ENCODE peak calls at places on chromosomes 7 and 10, in nine cellular contexts. R is CD4-positive, alpha-beta T cell; T is GM23338; B is breast epithelium; O is kidney; U is body of pancreas; N is activated B cell treated with CpG ODN at 0.5 μM for 24 hours; I is epithelial cell of esophagus; Q is cardiac muscle cell. M is an unnamed sample.

GRCh38 chr7:128783143-128783799 is 7.7 kb upstream of the OPN1SW start:
- DNase-seq in R (no peak), T (peak), B (no peak), O (peak), U (peak), N (no peak), I (peak), Q (peak), M (no peak)

GRCh38 chr7:127287133-127287532 is 34.4 kb upstream of the GRM8 start:
- DNase-seq in R (no peak), T (peak), B (no peak), O (no peak), U (no peak), N (no peak), I (peak), Q (no peak), M (no peak)

GRCh38 chr7:155344618-155345433 is 47.1 kb downstream of the INSIG1 start:
- DNase-seq in R (peak), T (peak), B (peak), O (peak), U (peak), N (peak), I (peak), Q (peak), M (peak)

GRCh38 chr10:102408728-102409603 is 9.6 kb downstream of the PSD start:
- DNase-seq in R (peak), T (peak), B (no peak), O (peak), U (peak), N (peak), I (no peak), Q (peak), M (no peak)

GRCh38 chr10:17633353-17633752 is 10.6 kb upstream of the STAM start:
- DNase-seq in R (no peak), T (no peak), B (no peak), O (no peak), U (no peak), N (no peak), I (no peak), Q (no peak), M (no peak)

GRCh38 chr7:150631866-150632864 is at the start of gene GIMAP6:
- DNase-seq in R (peak), T (no peak), B (no peak), O (no peak), U (no peak), N (no peak), I (no peak), Q (no peak), M (no peak)

GRCh38 chr7:83148776-83149175 is 13.9 kb downstream of the PCLO start:
- DNase-seq in R (no peak), T (no peak), B (no peak), O (no peak), U (no peak), N (no peak), I (peak), Q (no peak), M (no peak)

GRCh38 chr10:2928219-2928840 is 139.0 kb upstream of the PFKP start:
- DNase-seq in R (no peak), T (peak), B (peak), O (no peak), U (peak), N (peak), I (peak), Q (peak), M (peak)

GRCh38 chr7:157694389-157694665 is 357.5 kb downstream of the DNAJB6 start:
- DNase-seq in R (no peak), T (no peak), B (no peak), O (no peak), U (no peak), N (no peak), I (no peak), Q (no peak), M (no peak)

GRCh38 chr10:91742189-91742588 is 56.0 kb upstream of the TNKS2 start:
- DNase-seq in R (no peak), T (no peak), B (no peak), O (no peak), U (no peak), N (no peak), I (no peak), Q (no peak), M (no peak)

GRCh38 chr10:91740353-91740924 is 57.8 kb upstream of the TNKS2 start:
- DNase-seq in R (no peak), T (no peak), B (no peak), O (peak), U (no peak), N (no peak), I (no peak), Q (no peak), M (no peak)

GRCh38 chr10:91743460-91743859 is 54.8 kb upstream of the TNKS2 start:
- DNase-seq in R (no peak), T (no peak), B (no peak), O (no peak), U (no peak), N (no peak), I (peak), Q (no peak), M (no peak)

DNA sequence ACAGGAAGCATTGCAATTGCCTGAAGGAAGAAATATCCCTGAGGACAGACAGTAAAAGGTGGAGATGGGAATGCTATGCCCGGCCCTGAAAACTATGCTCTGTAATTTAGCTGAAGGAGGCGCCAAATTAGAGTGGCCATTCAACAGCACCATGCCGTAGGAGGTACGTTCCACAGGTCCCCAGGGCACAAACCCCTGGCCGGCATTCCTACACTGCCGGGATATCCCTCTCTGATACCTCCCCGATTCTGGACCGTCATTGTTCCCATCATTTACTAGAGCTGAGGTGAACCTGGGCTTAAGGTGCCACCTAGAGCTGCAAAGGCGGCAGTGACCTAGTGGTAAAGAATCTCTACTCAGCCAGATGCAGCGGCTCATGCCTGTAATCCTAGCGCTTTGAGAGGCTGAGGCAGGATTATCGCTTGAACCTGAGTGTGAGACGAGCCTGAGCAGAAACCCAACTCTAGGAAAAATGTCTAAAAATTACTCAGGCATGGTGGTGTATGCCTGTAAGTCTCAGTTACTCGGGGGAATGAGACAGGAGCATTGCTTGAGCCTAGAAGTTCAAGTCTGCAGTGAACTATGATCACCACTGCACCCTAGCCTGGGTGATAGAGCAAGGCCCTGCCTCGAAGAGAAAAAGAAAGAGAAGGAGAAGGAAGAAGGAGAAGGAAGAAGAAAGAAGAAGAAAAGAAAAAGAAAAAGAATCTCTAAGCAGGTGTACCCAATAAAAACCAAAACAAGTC is 53.0 kb upstream of the TNKS2 start:
- DNase-seq in R (no peak), T (peak), B (peak), O (peak), U (peak), N (no peak), I (peak), Q (peak), M (peak)
- TF ChIP-seq CTCF in R (no peak), T (peak), B (peak), O (peak), U (peak), N (no peak), I (peak), Q (peak), M (peak)

GRCh38 chr10:48554246-48554645 is 50.6 kb downstream of the ARHGAP22 start:
- DNase-seq in R (no peak), T (no peak), B (no peak), O (peak), U (no peak), N (no peak), I (no peak), Q (no peak), M (no peak)

GRCh38 chr10:48550977-48551376 is 53.9 kb downstream of the ARHGAP22 start:
- DNase-seq in R (no peak), T (no peak), B (no peak), O (no peak), U (no peak), N (no peak), I (no peak), Q (no peak), M (no peak)

GRCh38 chr10:48552946-48553564 is 51.8 kb downstream of the ARHGAP22 start:
- DNase-seq in R (no peak), T (no peak), B (no peak), O (no peak), U (no peak), N (no peak), I (no peak), Q (no peak), M (no peak)

GRCh38 chr10:48550071-48550691 is 54.7 kb downstream of the ARHGAP22 start:
- DNase-seq in R (no peak), T (no peak), B (no peak), O (no peak), U (no peak), N (no peak), I (no peak), Q (no peak), M (no peak)

DNA sequence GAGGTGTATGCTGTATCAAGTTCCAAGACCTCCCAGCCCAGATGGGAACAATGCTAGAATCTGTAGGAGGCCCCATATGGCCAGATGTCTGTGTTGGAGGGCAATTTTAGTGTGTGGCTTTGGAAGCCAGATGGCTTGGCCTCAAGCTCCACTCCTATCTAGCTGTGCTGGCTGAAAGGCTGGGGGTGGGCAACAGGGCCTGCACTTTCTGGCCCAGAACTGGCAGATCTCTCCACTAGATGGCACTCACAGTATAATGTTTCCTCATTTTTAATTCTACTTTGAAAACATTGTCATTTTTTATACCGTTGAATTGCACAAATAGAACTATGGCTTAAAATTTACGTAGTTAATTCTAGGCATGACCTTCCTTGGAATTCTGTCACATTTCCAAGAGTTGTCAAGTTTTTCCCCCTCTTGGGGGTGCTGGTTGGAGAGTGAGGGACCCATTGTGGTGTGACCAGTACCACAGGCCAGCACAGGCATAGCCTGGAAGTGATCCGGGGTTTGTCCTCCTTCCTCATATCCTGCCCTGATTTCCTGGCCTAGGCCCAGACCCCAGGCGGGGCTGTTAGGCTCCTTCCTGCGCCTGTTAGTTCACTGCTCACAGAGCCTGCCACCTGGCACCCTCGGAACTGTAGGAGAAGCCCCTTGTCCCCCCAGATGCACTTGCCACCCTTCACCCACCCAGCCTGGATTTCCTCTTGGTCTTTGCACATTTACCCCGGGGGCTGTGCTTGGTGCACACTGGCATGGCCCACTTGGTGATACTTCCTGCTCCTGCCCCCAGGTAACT is 52.9 kb downstream of the ARHGAP22 start:
- DNase-seq in R (no peak), T (peak), B (no peak), O (no peak), U (no peak), N (peak), I (peak), Q (peak), M (no peak)
- TF ChIP-seq CTCF in R (peak), T (peak), B (peak), O (peak), U (peak), N (no peak), I (peak), Q (peak), M (peak)

GRCh38 chr7:132577206-132578049 is 1.2 kb upstream of the PLXNA4 start:
- DNase-seq in R (no peak), T (peak), B (no peak), O (peak), U (peak), N (no peak), I (peak), Q (peak), M (peak)
- TF ChIP-seq CTCF in R (no peak), T (peak), B (no peak), O (no peak), U (no peak), N (no peak), I (no peak), Q (peak), M (peak)

DNA sequence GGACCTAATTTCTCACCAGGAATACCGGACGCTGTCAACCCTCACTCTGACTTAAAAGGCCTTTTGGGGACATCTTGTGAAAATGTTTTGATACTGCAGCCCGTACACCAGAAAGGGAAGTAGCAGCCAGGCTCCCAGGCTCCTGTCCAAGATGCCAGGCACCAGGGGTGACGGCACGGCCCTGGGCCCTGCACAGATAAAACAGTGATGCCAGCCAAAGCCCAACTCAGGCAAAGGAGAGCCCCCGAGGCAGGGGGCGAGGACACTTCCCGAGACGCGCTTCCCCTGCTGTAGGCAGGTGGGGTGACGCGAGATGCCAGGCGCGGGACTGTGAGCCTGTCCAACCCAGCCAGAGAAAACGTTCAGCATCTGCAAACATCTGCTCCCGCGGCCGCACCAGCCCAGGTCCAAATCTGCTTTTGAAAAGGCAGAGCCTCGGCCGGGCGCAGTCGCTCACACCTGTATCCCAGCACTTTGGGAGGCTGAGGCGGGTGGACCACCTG is 15.7 kb downstream of the ZFAND2A start:
- DNase-seq in R (no peak), T (peak), B (no peak), O (peak), U (peak), N (no peak), I (peak), Q (no peak), M (no peak)
- TF ChIP-seq CTCF in R (no peak), T (peak), B (peak), O (no peak), U (peak), N (no peak), I (peak), Q (no peak), M (peak)

GRCh38 chr7:40899151-40899550 is 764.3 kb downstream of the SUGCT start:
- DNase-seq in R (no peak), T (no peak), B (peak), O (no peak), U (no peak), N (no peak), I (no peak), Q (no peak), M (no peak)
- TF ChIP-seq CTCF in R (no peak), T (no peak), B (no peak), O (no peak), U (no peak), N (no peak), I (no peak), Q (no peak), M (no peak)

M was measured in progenitor cell of endocrine pancreas.